ENCODE peak calls at places on chromosomes 2 and 18, in five cellular contexts. B is EL, P is heart right ventricle, M is T-helper 9 cell, H is non-pigmented ciliary epithelial cell. Z is an unnamed sample.

GRCh38 chr18:7735606-7736175 is 168.6 kb downstream of the PTPRM start:
- DNase-seq in B (no peak), P (no peak), M (no peak), H (no peak), Z (no peak)

GRCh38 chr2:234444888-234445287 is 52.0 kb downstream of the ARL4C start:
- DNase-seq in B (peak), P (peak), M (peak), H (peak), Z (no peak)

GRCh38 chr2:177983183-177983788 is 89.3 kb downstream of the PDE11A start:
- DNase-seq in B (peak), P (no peak), M (no peak), H (no peak), Z (peak)

GRCh38 chr2:167504061-167504460 is 615.8 kb downstream of the XIRP2 start:
- DNase-seq in B (no peak), P (no peak), M (no peak), H (no peak), Z (no peak)

GRCh38 chr2:234481301-234481700 is 15.6 kb downstream of the ARL4C start:
- DNase-seq in B (no peak), P (no peak), M (no peak), H (no peak), Z (no peak)

GRCh38 chr2:159613515-159614336 is 2.6 kb downstream of the BAZ2B start:
- DNase-seq in B (peak), P (no peak), M (no peak), H (no peak), Z (peak)

GRCh38 chr2:32926708-32927084 is 20.1 kb upstream of the LTBP1 start:
- DNase-seq in B (no peak), P (no peak), M (no peak), H (no peak), Z (no peak)

GRCh38 chr2:128514555-128514955 is 195.9 kb upstream of the HS6ST1 start:
- DNase-seq in B (no peak), P (no peak), M (no peak), H (no peak), Z (no peak)

GRCh38 chr2:29518988-29519925 is 402.1 kb downstream of the ALK start:
- DNase-seq in B (peak), P (no peak), M (no peak), H (peak), Z (no peak)

GRCh38 chr2:167729911-167730310 is 517.5 kb downstream of the STK39 start:
- DNase-seq in B (no peak), P (no peak), M (no peak), H (no peak), Z (no peak)

GRCh38 chr2:239831272-239831731 is 193.8 kb downstream of the NDUFA10 start:
- DNase-seq in B (peak), P (no peak), M (no peak), H (no peak), Z (no peak)

GRCh38 chr2:239832995-239833727 is 192.0 kb downstream of the NDUFA10 start:
- DNase-seq in B (no peak), P (no peak), M (no peak), H (no peak), Z (no peak)

GRCh38 chr18:8685141-8685913 is 20.0 kb upstream of the MTCL1 start:
- DNase-seq in B (peak), P (no peak), M (no peak), H (no peak), Z (peak)

GRCh38 chr2:99572380-99572779 is 82.6 kb upstream of the REV1 start:
- DNase-seq in B (peak), P (no peak), M (no peak), H (no peak), Z (no peak)

GRCh38 chr18:79169958-79170555 is 100.9 kb downstream of the ATP9B start:
- DNase-seq in B (no peak), P (no peak), M (no peak), H (no peak), Z (no peak)

GRCh38 chr2:201470821-201471731 is 19.5 kb downstream of the STRADB start:
- DNase-seq in B (peak), P (no peak), M (no peak), H (no peak), Z (no peak)

GRCh38 chr18:23495723-23496440 is 7.4 kb upstream of the RMC1 start:
- DNase-seq in B (no peak), P (peak), M (no peak), H (no peak), Z (no peak)

GRCh38 chr2:44364604-44365003 is 2.9 kb downstream of the CAMKMT start:
- DNase-seq in B (no peak), P (no peak), M (no peak), H (no peak), Z (no peak)

GRCh38 chr18:31143025-31143424 is 19.6 kb downstream of the DSC1 start:
- DNase-seq in B (no peak), P (no peak), M (no peak), H (no peak), Z (no peak)

GRCh38 chr18:7601249-7601620 is 34.1 kb downstream of the PTPRM start:
- DNase-seq in B (peak), P (no peak), M (no peak), H (peak), Z (no peak)

GRCh38 chr2:16156411-16156810 is 216.1 kb downstream of the MYCN start:
- DNase-seq in B (no peak), P (no peak), M (no peak), H (no peak), Z (no peak)

GRCh38 chr2:2012505-2012904 is 268.2 kb upstream of the PXDN start:
- DNase-seq in B (no peak), P (peak), M (no peak), H (no peak), Z (no peak)

GRCh38 chr18:48777026-48777736 is 173.6 kb downstream of the SMAD7 start:
- DNase-seq in B (peak), P (no peak), M (peak), H (no peak), Z (peak)

GRCh38 chr2:19762959-19763605 is 138.7 kb downstream of the TTC32 start:
- DNase-seq in B (no peak), P (no peak), M (no peak), H (no peak), Z (no peak)

GRCh38 chr2:120424274-120424796 is 78.4 kb downstream of the INHBB start:
- DNase-seq in B (no peak), P (no peak), M (no peak), H (no peak), Z (no peak)

GRCh38 chr2:239216614-239217273 is 184.1 kb downstream of the HDAC4 start:
- DNase-seq in B (no peak), P (no peak), M (no peak), H (no peak), Z (no peak)

GRCh38 chr18:476368-476767 is 24.1 kb downstream of the COLEC12 start:
- DNase-seq in B (no peak), P (no peak), M (no peak), H (no peak), Z (no peak)

GRCh38 chr2:165203689-165204559 is at the start of gene SCN3A:
- DNase-seq in B (peak), P (peak), M (no peak), H (peak), Z (peak)

GRCh38 chr2:169362346-169363026 is at the start of gene LRP2:
- DNase-seq in B (peak), P (no peak), M (peak), H (no peak), Z (peak)

GRCh38 chr2:43818761-43819160 is 19.9 kb downstream of the ABCG5 start:
- DNase-seq in B (peak), P (no peak), M (no peak), H (peak), Z (no peak)

GRCh38 chr2:10028988-10029874 is 14.1 kb upstream of the KLF11 start:
- DNase-seq in B (no peak), P (peak), M (no peak), H (no peak), Z (no peak)

GRCh38 chr2:28995765-28996164 is 14.7 kb downstream of the TOGARAM2 start:
- DNase-seq in B (no peak), P (no peak), M (no peak), H (no peak), Z (no peak)

GRCh38 chr2:177625744-177626655 is 233.4 kb downstream of the AGPS start:
- DNase-seq in B (no peak), P (no peak), M (no peak), H (no peak), Z (no peak)

GRCh38 chr2:163664610-163665009 is 71.2 kb downstream of the FIGN start:
- DNase-seq in B (peak), P (no peak), M (no peak), H (peak), Z (no peak)

GRCh38 chr2:102967451-102967850 is 205.6 kb downstream of the TMEM182 start:
- DNase-seq in B (peak), P (no peak), M (no peak), H (peak), Z (no peak)

GRCh38 chr18:68436485-68436884 is 278.4 kb downstream of the TMX3 start:
- DNase-seq in B (peak), P (no peak), M (no peak), H (no peak), Z (no peak)

Z was measured in NCI-H82.